ENCODE peak calls at places on chromosomes 12 and 14, in five cellular contexts. D, F, G, M and V are unnamed samples. For H3K27me3, the result is how much of the 10 kb centered on the place peaks cover.

GRCh38 chr14:24837280-24838046 is 203.5 kb upstream of the GZMB start:
- DNase-seq in M (no peak), G (no peak), D (no peak), F (no peak), V (no peak)

GRCh38 chr14:89302396-89302950 is 114.6 kb downstream of the FOXN3 start:
- DNase-seq in D (no peak), F (no peak), G (peak), M (no peak), V (no peak)

GRCh38 chr12:56521590-56522371 is at the start of gene RBMS2:
- DNase-seq in D (peak), M (peak), G (peak), F (peak), V (peak)

GRCh38 chr12:60281522-60281921 is 685.7 kb downstream of the SLC16A7 start:
- DNase-seq in F (no peak), M (no peak), D (no peak), G (no peak), V (no peak)

GRCh38 chr14:73180385-73180805 is 44.1 kb downstream of the PSEN1 start:
- DNase-seq in F (no peak), M (peak), G (no peak), D (no peak), V (no peak)

GRCh38 chr12:109764123-109764522 is 50.5 kb downstream of the FAM222A start:
- DNase-seq in F (no peak), G (no peak), D (no peak), M (no peak), V (no peak)

GRCh38 chr14:61968207-61968606 is 206.0 kb downstream of the SNAPC1 start:
- DNase-seq in G (no peak), F (no peak), D (no peak), M (no peak), V (no peak)

GRCh38 chr12:96219700-96220206 is 25.6 kb downstream of the ELK3 start:
- DNase-seq in M (no peak), G (peak), D (no peak), F (peak), V (no peak)

GRCh38 chr14:64725879-64726584 is 21.8 kb downstream of the PLEKHG3 start:
- DNase-seq in F (no peak), M (no peak), G (no peak), D (no peak), V (no peak)

GRCh38 chr14:75631453-75631831 is 29.2 kb downstream of the ERG28 start:
- DNase-seq in F (no peak), D (no peak), M (no peak), G (no peak), V (no peak)

GRCh38 chr12:42332301-42332894 is 6.4 kb downstream of the PPHLN1 start:
- DNase-seq in D (no peak), F (no peak), G (peak), M (peak), V (no peak)

GRCh38 chr12:42689699-42690098 is 100.2 kb upstream of the PRICKLE1 start:
- DNase-seq in G (no peak), M (no peak), F (no peak), D (no peak), V (no peak)

GRCh38 chr12:124392271-124392990 is 97.5 kb downstream of the RFLNA start:
- DNase-seq in F (no peak), D (peak), M (no peak), G (peak), V (no peak)

GRCh38 chr14:22753586-22753985 is 12.9 kb upstream of the OXA1L start:
- DNase-seq in F (no peak), M (no peak), G (no peak), D (no peak), V (no peak)

GRCh38 chr12:121578230-121579189 is 2.3 kb downstream of the KDM2B start:
- DNase-seq in D (no peak), G (no peak), F (no peak), M (peak), V (no peak)

GRCh38 chr14:67618617-67619063 is 1.1 kb upstream of the ARG2 start:
- DNase-seq in F (no peak), M (peak), D (no peak), G (no peak), V (no peak)

GRCh38 chr14:43949410-43949809 is 557.7 kb downstream of the FSCB start:
- DNase-seq in G (no peak), F (no peak), M (no peak), D (no peak), V (no peak)

GRCh38 chr12:70393787-70394519 is 27.9 kb downstream of the KCNMB4 start:
- DNase-seq in M (no peak), F (no peak), G (no peak), D (no peak), V (no peak)

GRCh38 chr12:3133410-3133793 is 56.2 kb downstream of the TSPAN9 start:
- DNase-seq in G (no peak), M (no peak), D (no peak), F (no peak), V (no peak)

GRCh38 chr14:75295491-75296338 is 17.1 kb downstream of the FOS start:
- DNase-seq in G (no peak), D (peak), M (peak), F (peak), V (peak)

GRCh38 chr14:105249175-105250007 is 1.1 kb downstream of the BTBD6 start:
- DNase-seq in D (no peak), G (no peak), M (no peak), F (peak), V (no peak)

GRCh38 chr12:65595016-65595560 is 229.2 kb upstream of the HMGA2 start:
- DNase-seq in D (no peak), F (no peak), G (no peak), M (no peak), V (no peak)

GRCh38 chr14:39029789-39030188 is 73.2 kb downstream of the SEC23A start:
- DNase-seq in G (no peak), F (no peak), M (no peak), D (no peak), V (no peak)

GRCh38 chr12:4037747-4038312 is 164.6 kb upstream of the PARP11 start:
- DNase-seq in G (no peak), M (peak), D (peak), F (no peak), V (no peak)

GRCh38 chr12:45273717-45274271 is 57.9 kb downstream of the ANO6 start:
- DNase-seq in G (peak), D (peak), F (no peak), M (peak), V (no peak)

GRCh38 chr12:87795555-87795954 is 233.6 kb downstream of the C12orf50 start:
- DNase-seq in M (no peak), F (no peak), G (no peak), D (no peak), V (no peak)

DNA sequence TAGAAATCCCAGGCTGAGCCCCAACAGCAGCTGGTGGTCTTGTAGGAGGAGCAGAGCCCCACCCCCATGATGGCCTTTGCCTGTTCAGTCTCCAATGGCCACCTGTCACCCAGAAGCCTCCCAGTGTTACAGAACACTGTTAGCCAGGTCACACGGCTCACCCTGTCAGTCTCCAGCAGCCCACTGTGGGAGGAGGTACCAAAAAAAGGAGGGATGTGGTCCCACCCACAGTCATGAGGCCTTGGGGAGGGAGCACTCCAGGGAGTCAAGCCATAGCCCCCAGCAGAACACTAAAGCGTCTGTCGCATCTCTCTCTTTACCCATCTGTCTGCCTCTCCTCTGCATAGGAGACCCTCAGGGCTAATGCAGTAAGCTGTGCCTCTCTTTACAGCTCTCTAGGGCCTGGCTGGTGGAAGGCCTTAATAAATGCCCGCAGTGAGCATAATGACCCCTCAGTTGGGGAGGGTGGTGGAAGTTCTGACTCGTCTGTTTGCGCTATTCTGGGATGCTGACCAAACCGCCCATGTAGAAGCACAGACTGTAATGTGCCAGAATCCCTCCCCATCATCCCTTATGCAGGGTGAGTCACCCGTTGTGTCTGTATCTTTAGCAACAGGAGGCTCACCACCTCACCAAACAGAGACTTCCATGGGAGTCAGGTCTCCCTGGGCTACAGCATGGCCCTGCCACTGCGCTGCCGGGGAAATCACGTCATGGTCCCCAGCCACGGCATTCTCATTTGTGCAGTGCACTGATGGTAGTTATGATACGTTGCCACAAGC is 14.6 kb downstream of the C14orf132 start:
- DNase-seq in F (no peak), M (peak), G (no peak), D (peak), V (no peak)
- H3K27ac ChIP-seq in F (no peak), M (no peak), G (no peak), D (peak), V (no peak)

GRCh38 chr14:94045101-94045500 is 19.0 kb downstream of the OTUB2 start:
- DNase-seq in D (no peak), M (no peak), F (peak), G (no peak), V (no peak)
- TF ChIP-seq CTCF in D (no peak), M (no peak), F (no peak), G (no peak), V (no peak)

GRCh38 chr14:70268760-70269159 is 80.0 kb upstream of the SLC8A3 start:
- DNase-seq in G (no peak), F (no peak), M (no peak), D (no peak), V (no peak)

GRCh38 chr14:70266157-70266556 is 77.4 kb upstream of the SLC8A3 start:
- DNase-seq in D (no peak), M (no peak), G (no peak), F (no peak), V (no peak)

GRCh38 chr14:70269582-70269981 is 80.8 kb upstream of the SLC8A3 start:
- DNase-seq in M (no peak), F (no peak), D (no peak), G (no peak), V (no peak)

DNA sequence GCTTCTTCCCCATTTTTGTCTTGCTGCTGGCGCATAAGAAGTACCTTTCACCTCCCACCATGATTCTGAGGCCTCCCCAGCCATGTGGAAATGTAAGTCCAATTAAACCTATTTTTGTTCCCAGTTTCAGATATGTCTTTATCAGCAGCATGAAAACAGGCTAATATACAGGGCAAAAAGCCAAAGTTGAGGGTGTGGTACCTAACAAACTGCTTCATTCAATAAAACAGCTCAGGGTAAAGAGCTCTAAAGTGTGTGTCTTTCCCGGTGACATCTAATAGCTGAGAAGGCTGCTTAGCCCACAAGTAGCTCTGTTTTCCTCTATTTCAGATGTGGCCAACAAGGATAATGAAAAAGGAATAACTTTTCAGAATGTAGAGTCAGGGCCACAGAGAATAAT is 76.7 kb upstream of the SLC8A3 start:
- DNase-seq in M (no peak), D (no peak), F (no peak), G (no peak), V (no peak)
- H3K27me3 ChIP-seq in M (under half), D (under half), F (under half), G (under half), V (under half)

DNA sequence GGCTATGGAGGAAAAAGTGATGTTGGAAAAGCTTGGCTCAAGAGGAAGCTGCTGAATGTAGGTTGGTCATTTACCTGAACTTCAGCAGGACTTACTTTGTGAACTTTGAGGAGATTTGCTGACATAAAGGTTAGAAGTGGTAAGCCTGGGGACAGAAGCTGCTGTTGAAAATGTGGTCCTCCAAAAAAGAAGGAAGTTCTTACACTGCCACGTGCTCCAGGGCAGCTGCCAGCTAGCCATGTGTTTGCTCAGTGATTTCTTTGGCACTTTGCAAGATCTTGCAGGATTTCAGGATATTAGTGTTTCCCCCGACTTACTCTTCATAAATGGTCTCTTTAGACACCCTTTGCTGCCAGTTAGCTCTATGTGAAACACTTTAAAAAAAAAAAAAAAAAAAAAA is 14.8 kb upstream of the DYRK2 start:
- DNase-seq in F (peak), D (peak), M (peak), G (no peak), V (no peak)
- H3K27ac ChIP-seq in F (no peak), D (no peak), M (no peak), G (no peak), V (no peak)

GRCh38 chr12:28946361-28946760 is 202.7 kb upstream of the FAR2 start:
- DNase-seq in M (no peak), D (no peak), G (no peak), F (no peak), V (no peak)
- TF ChIP-seq CTCF in M (no peak), D (no peak), G (no peak), F (no peak), V (no peak)

DNA sequence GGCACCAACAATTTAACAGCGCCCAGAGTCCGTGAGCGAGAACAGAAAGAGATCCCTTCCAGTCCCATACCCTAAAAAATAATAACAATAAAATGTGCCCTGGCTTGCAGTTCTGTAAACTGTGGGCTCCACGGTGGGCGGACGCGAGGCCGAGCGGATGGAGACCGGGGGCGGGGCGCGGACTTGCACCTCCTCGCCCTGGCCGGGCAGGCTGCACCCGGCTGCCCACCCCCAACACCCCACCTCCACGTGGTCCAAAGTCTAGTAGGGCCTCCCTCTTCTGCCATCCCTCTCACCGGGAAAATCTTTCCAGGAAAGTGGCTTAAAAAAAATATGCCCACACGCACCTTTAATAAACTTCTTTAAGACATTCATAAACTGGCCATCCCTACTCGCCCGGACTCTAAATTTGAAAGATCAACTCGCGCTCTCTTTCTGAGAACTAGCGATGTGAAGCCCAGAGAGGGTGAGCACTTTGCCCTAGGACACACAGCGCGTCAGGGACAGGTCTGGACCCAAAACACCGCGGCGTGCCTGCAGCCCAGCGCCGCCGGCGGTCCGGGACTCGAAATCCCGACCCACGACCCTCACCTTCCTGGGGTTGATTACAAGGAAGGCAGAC is 1.8 kb upstream of the BCL11B start:
- DNase-seq in F (no peak), G (no peak), D (no peak), M (no peak), V (no peak)
- H3K27me3 ChIP-seq in F (half or more), G (under half), D (half or more), M (under half), V (under half)

DNA sequence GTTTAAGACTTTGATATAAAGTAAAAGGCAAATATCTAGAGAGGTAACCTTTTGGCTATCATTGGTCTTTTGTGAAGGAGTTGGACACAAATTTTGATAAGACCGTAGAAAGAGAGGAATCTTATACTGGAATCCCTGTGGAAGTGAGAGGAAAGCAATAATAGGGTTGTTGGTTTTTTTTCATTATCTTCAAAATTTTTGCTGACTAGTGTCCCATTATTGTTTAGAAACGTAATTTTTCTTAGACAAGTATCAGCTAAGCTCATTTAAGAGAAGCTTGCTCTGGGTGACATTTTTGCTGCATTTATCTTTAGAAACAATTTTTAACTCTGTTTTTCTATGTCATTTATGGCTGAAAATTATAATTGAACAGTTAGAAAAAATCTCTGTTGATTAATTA is 300.3 kb downstream of the SYT1 start:
- DNase-seq in D (no peak), F (no peak), G (no peak), M (no peak), V (no peak)
- H3K27ac ChIP-seq in D (no peak), F (no peak), G (no peak), M (no peak), V (no peak)

GRCh38 chr12:74889563-74890236 is 319.9 kb downstream of the KCNC2 start:
- DNase-seq in G (peak), M (no peak), D (no peak), F (no peak), V (no peak)

GRCh38 chr12:74890237-74890599 is 319.4 kb downstream of the KCNC2 start:
- DNase-seq in M (no peak), G (peak), D (no peak), F (no peak), V (no peak)

GRCh38 chr12:74889073-74889472 is 320.6 kb downstream of the KCNC2 start:
- DNase-seq in G (no peak), M (no peak), D (no peak), F (no peak), V (no peak)

GRCh38 chr12:74891276-74891675 is 318.4 kb downstream of the KCNC2 start:
- DNase-seq in F (no peak), G (no peak), M (no peak), D (no peak), V (no peak)

GRCh38 chr12:74892057-74892633 is 317.5 kb downstream of the KCNC2 start:
- DNase-seq in M (no peak), G (no peak), F (no peak), D (no peak), V (no peak)
- TF ChIP-seq CTCF in M (no peak), G (no peak), F (no peak), D (no peak), V (no peak)

GRCh38 chr12:48002179-48002601 is 2.1 kb downstream of the COL2A1 start:
- DNase-seq in D (no peak), F (no peak), G (no peak), M (no peak), V (no peak)

GRCh38 chr12:47997321-47997720 is 7.0 kb downstream of the COL2A1 start:
- DNase-seq in F (no peak), M (no peak), D (no peak), G (no peak), V (no peak)

GRCh38 chr12:48001426-48002178 is 2.7 kb downstream of the COL2A1 start:
- DNase-seq in D (no peak), F (no peak), M (no peak), G (peak), V (no peak)

GRCh38 chr12:48000878-48001321 is 3.4 kb downstream of the COL2A1 start:
- DNase-seq in F (no peak), M (no peak), D (no peak), G (peak), V (no peak)

DNA sequence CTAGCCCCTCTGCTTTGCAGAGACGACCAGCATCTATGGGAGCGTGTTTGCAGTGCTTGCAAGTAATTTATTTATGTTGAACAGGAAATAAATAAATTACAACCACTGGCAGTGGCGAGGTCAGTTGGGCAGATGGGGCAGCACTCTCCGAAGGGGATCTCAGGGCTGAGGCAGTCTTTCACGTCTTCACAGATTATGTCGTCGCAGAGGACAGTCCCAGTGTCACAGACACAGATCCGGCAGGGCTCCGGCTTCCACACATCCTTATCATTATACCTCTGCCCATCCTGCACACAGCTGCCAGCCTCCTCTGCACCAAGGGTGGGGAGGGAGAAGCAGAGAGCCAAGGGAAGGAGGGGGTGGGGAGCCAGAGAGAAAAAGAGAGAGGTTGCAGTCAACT is 4.5 kb downstream of the COL2A1 start:
- DNase-seq in F (no peak), G (no peak), M (no peak), D (no peak), V (no peak)
- H3K27me3 ChIP-seq in F (half or more), G (under half), M (under half), D (half or more), V (half or more)

DNA sequence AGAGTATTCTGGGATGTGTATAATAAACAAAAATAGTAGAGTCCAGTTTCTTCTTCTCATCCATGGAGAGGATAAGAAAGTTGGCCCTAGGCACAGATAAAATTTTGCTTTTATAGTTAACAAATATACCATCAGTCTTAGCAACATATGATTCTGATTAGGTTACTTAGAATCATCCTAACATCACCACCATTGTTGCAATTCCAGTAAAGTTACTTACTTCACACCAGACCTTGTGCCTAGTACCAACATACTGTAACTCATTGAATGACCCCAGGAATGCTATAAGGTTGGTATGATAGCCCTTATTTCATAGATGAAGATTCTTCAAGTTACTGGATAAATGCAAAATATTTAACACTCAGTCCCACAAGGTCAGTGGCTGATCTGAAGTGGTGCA is 183.8 kb upstream of the ATP2B1 start:
- DNase-seq in G (no peak), F (no peak), D (no peak), M (no peak), V (no peak)
- H3K27ac ChIP-seq in G (no peak), F (no peak), D (no peak), M (no peak), V (no peak)